ENCODE peak calls at places on chromosome 6, in six cellular contexts. K, C, L, Y, B and E are unnamed samples.

GRCh38 chr6:114747995-114748625 is 405.3 kb upstream of the HS3ST5 start:
- DNase-seq in Y (peak), B (peak), K (peak), C (peak), L (no peak), E (peak)

GRCh38 chr6:166381381-166381732 is 1.4 kb downstream of the MPC1 start:
- DNase-seq in B (no peak), C (no peak), K (no peak), Y (no peak), L (no peak), E (no peak)

GRCh38 chr6:30888472-30889137 is 4.3 kb downstream of the DDR1 start:
- DNase-seq in C (no peak), B (no peak), L (no peak), K (no peak), Y (no peak), E (no peak)

GRCh38 chr6:124078169-124078568 is 274.5 kb downstream of the NKAIN2 start:
- DNase-seq in L (no peak), K (no peak), B (no peak), C (no peak), Y (no peak), E (no peak)

GRCh38 chr6:144718431-144718830 is 433.3 kb downstream of the UTRN start:
- DNase-seq in Y (no peak), L (no peak), C (no peak), K (no peak), B (no peak), E (no peak)

GRCh38 chr6:37149750-37150149 is 20.2 kb upstream of the PIM1 start:
- DNase-seq in Y (no peak), C (no peak), B (no peak), L (no peak), K (no peak), E (no peak)

GRCh38 chr6:51214442-51214841 is 395.8 kb downstream of the TFAP2B start:
- DNase-seq in C (peak), B (no peak), L (no peak), K (no peak), Y (no peak), E (no peak)

GRCh38 chr6:93516441-93516840 is 97.1 kb upstream of the EPHA7 start:
- DNase-seq in L (no peak), K (no peak), C (no peak), Y (no peak), B (no peak), E (no peak)

GRCh38 chr6:165060636-165061190 is 248.7 kb downstream of the C6orf118 start:
- DNase-seq in Y (no peak), C (no peak), B (no peak), K (no peak), L (no peak), E (no peak)

GRCh38 chr6:101395345-101395744 is 1.8 kb downstream of the GRIK2 start:
- DNase-seq in B (no peak), C (no peak), Y (no peak), K (no peak), L (no peak), E (no peak)

GRCh38 chr6:1424306-1424927 is 35.0 kb downstream of the FOXF2 start:
- DNase-seq in Y (no peak), K (no peak), B (peak), C (peak), L (no peak), E (peak)

GRCh38 chr6:170125447-170126300 is 165.2 kb downstream of the DLL1 start:
- DNase-seq in C (no peak), K (no peak), B (no peak), L (peak), Y (no peak), E (no peak)

GRCh38 chr6:30556964-30557682 is at the start of gene PRR3:
- DNase-seq in B (peak), C (peak), L (peak), Y (peak), K (peak), E (peak)

GRCh38 chr6:166604328-166604727 is 17.9 kb upstream of the RAMACL start:
- DNase-seq in L (no peak), C (no peak), K (no peak), B (no peak), Y (no peak), E (no peak)

GRCh38 chr6:16944601-16945000 is 157.2 kb upstream of the STMND1 start:
- DNase-seq in C (no peak), Y (no peak), L (no peak), B (no peak), K (no peak), E (no peak)

GRCh38 chr6:118468682-118469465 is 79.2 kb upstream of the PLN start:
- DNase-seq in K (no peak), B (no peak), L (no peak), C (no peak), Y (no peak), E (no peak)

GRCh38 chr6:105810105-105810921 is 275.8 kb upstream of the PRDM1 start:
- DNase-seq in L (no peak), B (no peak), C (peak), K (no peak), Y (peak), E (peak)

GRCh38 chr6:166297606-166298005 is 10.6 kb downstream of the PRR18 start:
- DNase-seq in L (no peak), Y (no peak), K (no peak), C (no peak), B (no peak), E (no peak)

GRCh38 chr6:166106076-166106686 is 61.5 kb downstream of the TBXT start:
- DNase-seq in C (peak), K (peak), Y (peak), B (peak), L (peak), E (peak)

GRCh38 chr6:30743099-30744053 is 889 bp upstream of the FLOT1 start:
- DNase-seq in K (no peak), B (peak), L (peak), Y (no peak), C (no peak), E (no peak)

GRCh38 chr6:111925296-111925695 is 52.0 kb upstream of the FYN start:
- DNase-seq in K (no peak), L (no peak), Y (no peak), B (no peak), C (no peak), E (no peak)

GRCh38 chr6:98835149-98836024 is 1.0 kb downstream of the POU3F2 start:
- DNase-seq in Y (no peak), K (peak), B (peak), L (no peak), C (peak), E (no peak)

GRCh38 chr6:56927538-56928453 is 27.1 kb upstream of the BEND6 start:
- DNase-seq in B (no peak), Y (no peak), K (no peak), C (peak), L (no peak), E (no peak)

GRCh38 chr6:43858161-43859153 is 88.4 kb downstream of the VEGFA start:
- DNase-seq in K (no peak), C (no peak), Y (no peak), B (no peak), L (no peak), E (no peak)

GRCh38 chr6:131208787-131209186 is 73.5 kb downstream of the AKAP7 start:
- DNase-seq in K (no peak), Y (no peak), L (no peak), C (no peak), B (no peak), E (no peak)

GRCh38 chr6:69881322-69882151 is 15.2 kb downstream of the COL19A1 start:
- DNase-seq in C (no peak), B (no peak), K (no peak), L (no peak), Y (no peak), E (no peak)

GRCh38 chr6:116847234-116847633 is 18.4 kb upstream of the GPRC6A start:
- DNase-seq in C (peak), K (no peak), L (no peak), Y (no peak), B (no peak), E (no peak)

GRCh38 chr6:39891353-39891752 is 42.9 kb downstream of the MOCS1 start:
- DNase-seq in B (no peak), C (no peak), K (no peak), Y (no peak), L (no peak), E (no peak)

GRCh38 chr6:39791311-39791710 is 865 bp upstream of the DAAM2 start:
- DNase-seq in B (no peak), Y (no peak), C (peak), K (no peak), L (no peak), E (no peak)

GRCh38 chr6:94636780-94637385 is 940.5 kb upstream of the MANEA start:
- DNase-seq in C (peak), Y (no peak), L (no peak), B (peak), K (no peak), E (no peak)

DNA sequence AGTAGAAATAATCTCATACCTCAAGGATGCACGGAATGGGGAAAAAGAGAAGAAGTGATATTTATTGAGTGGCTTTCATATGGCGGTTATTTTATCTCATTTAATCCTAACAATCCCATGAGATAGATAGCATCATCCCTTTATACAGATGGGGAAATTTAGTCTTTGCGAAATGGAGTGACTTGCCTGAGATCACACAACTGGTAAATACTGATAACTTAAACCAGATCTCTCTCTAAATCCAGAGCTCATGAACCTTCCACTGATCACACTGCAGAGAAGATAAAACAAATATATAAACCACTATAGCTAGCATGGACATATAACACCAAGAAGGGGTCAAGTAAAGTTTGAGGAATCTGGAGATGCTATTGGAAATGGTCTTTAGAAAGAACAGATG is 139.9 kb upstream of the TNFAIP3 start:
- DNase-seq in C (no peak), Y (no peak), L (no peak), B (no peak), K (no peak), E (no peak)
- TF ChIP-seq CTCF in C (no peak), Y (no peak), L (no peak), B (no peak), K (no peak), E (no peak)

GRCh38 chr6:89489078-89489477 is 56.1 kb downstream of the ANKRD6 start:
- DNase-seq in Y (no peak), B (no peak), L (no peak), C (no peak), K (no peak), E (no peak)

GRCh38 chr6:89495961-89496535 is 63.1 kb downstream of the ANKRD6 start:
- DNase-seq in B (peak), C (no peak), K (no peak), L (no peak), Y (no peak), E (no peak)

GRCh38 chr6:89492025-89492640 is 59.2 kb downstream of the ANKRD6 start:
- DNase-seq in L (no peak), K (no peak), Y (no peak), C (peak), B (no peak), E (no peak)

GRCh38 chr6:89488438-89488837 is 55.5 kb downstream of the ANKRD6 start:
- DNase-seq in L (no peak), Y (no peak), K (no peak), B (no peak), C (no peak), E (no peak)

DNA sequence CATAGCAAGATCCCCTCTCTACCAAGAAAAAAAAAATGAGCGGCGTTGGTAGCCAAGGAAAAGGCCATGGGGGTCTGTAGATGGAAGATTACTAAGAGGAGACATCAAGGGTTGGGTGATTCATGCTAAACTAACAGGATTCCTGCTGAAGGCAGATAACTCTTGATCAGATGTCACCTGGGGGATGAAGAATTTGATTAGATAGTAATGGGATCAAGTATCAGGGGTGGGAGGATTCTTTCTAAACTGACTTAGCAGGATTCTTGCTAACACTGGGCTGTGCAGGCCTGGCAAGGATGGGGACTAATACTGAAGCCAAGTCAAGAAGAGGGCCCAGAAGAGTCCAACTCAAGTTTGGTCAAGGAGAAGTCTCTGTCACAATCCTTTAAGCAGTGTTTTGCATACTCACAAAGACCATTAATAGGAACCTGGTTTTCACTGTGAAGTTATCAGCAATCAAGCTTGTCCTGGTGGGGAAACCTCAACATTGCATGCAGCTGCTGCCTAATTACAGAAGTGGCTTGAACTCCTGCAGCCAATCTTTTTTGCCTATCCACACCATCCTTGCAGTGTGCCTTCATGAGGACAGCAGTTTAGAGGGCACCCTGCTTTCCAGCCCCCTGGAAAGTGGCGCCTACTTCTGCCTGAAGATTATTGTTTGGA is 61.3 kb downstream of the ANKRD6 start:
- DNase-seq in B (no peak), K (no peak), L (no peak), C (peak), Y (no peak), E (no peak)
- TF ChIP-seq CTCF in B (peak), K (no peak), L (no peak), C (no peak), Y (no peak), E (no peak)

GRCh38 chr6:157615951-157616350 is 207.1 kb upstream of the SNX9 start:
- DNase-seq in K (no peak), L (no peak), B (no peak), Y (no peak), C (no peak), E (no peak)

GRCh38 chr6:157611406-157611805 is 211.6 kb upstream of the SNX9 start:
- DNase-seq in L (no peak), B (no peak), Y (no peak), K (no peak), C (no peak), E (no peak)

GRCh38 chr6:157615411-157615763 is 207.7 kb upstream of the SNX9 start:
- DNase-seq in B (no peak), Y (no peak), C (no peak), K (no peak), L (no peak), E (no peak)

GRCh38 chr6:157613011-157613522 is 210.0 kb upstream of the SNX9 start:
- DNase-seq in K (no peak), B (no peak), Y (peak), C (no peak), L (no peak), E (peak)

DNA sequence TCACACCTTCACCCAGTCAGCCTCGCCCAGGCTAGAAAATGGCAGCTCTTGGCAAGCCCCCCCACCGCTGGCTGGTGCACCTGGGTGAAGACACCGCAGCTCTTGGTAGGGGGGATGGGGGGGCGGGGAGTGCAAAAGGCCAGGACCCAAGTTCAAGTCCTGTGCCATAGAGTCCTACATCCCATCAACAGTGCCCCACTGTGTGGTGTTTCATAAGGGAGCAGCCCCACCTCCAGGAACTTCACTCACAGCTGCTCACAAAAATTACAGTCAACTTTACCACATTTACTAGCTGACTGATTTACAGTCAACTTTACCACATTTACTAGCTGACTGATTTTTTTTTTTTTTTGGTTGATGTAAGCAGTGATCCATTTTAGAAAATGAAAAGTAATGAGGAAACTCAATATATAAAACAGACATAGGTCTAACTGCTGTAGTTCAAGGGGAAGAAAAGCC is 209.0 kb upstream of the SNX9 start:
- DNase-seq in Y (no peak), C (no peak), K (no peak), B (no peak), L (no peak), E (no peak)
- TF ChIP-seq CTCF in Y (no peak), C (peak), K (no peak), B (no peak), L (no peak), E (no peak)

GRCh38 chr6:13629459-13630116 is 14.5 kb downstream of the NOL7 start:
- DNase-seq in K (no peak), B (no peak), L (no peak), Y (no peak), C (no peak), E (no peak)

GRCh38 chr6:13630499-13630898 is 15.4 kb downstream of the NOL7 start:
- DNase-seq in L (no peak), Y (no peak), B (no peak), C (no peak), K (no peak), E (no peak)

GRCh38 chr6:13624871-13625288 is 9.7 kb downstream of the NOL7 start:
- DNase-seq in B (no peak), Y (no peak), L (no peak), K (no peak), C (peak), E (no peak)
- TF ChIP-seq CTCF in B (peak), Y (peak), L (no peak), K (no peak), C (peak), E (peak)

GRCh38 chr6:142048593-142048980 is 84.1 kb upstream of the GJE1 start:
- DNase-seq in K (no peak), C (no peak), Y (no peak), L (no peak), B (no peak), E (no peak)

GRCh38 chr6:142051404-142051803 is 81.3 kb upstream of the GJE1 start:
- DNase-seq in K (no peak), B (no peak), L (no peak), C (no peak), Y (no peak), E (no peak)

GRCh38 chr6:142047934-142048592 is 84.7 kb upstream of the GJE1 start:
- DNase-seq in L (no peak), B (no peak), K (no peak), C (no peak), Y (no peak), E (no peak)

GRCh38 chr6:142045380-142046270 is 87.1 kb upstream of the GJE1 start:
- DNase-seq in C (no peak), L (no peak), K (no peak), Y (no peak), B (no peak), E (peak)
- TF ChIP-seq CTCF in C (no peak), L (no peak), K (no peak), Y (peak), B (no peak), E (peak)

DNA sequence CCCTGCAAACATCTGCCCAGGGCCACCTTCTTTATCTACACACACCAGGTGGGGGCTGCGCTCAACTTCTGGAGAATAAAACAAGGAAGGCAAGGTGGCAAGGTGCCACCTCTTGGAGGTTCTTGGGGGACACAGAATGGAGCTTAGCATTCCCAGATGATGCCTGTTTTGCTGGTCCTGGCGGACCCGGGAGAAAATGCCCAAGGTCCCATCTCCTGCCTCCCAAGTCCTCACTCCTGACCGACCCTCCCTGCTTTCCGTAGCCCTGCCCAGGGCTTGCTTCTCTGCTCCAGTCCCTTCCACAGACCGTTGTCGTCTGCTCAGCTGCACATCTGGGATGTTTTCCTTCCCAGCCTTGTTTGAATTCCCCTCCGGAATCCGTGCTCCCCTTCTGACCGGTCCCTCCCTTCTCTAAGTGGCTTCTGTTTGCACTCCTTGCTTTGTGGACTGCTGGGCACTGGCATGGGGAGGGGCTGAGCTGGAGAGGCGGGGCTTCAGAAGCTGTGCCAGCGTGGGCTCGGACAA is 13.1 kb downstream of the ITPR3 start:
- DNase-seq in L (no peak), Y (no peak), C (no peak), K (no peak), B (no peak), E (no peak)
- TF ChIP-seq CTCF in L (no peak), Y (no peak), C (no peak), K (no peak), B (no peak), E (no peak)

GRCh38 chr6:168193816-168194701 is 115.0 kb upstream of the FRMD1 start:
- DNase-seq in Y (no peak), K (no peak), L (no peak), B (no peak), C (peak), E (no peak)
- TF ChIP-seq CTCF in Y (no peak), K (no peak), L (no peak), B (no peak), C (peak), E (no peak)

GRCh38 chr6:2999621-3000455 is at the start of gene NQO2:
- DNase-seq in Y (peak), K (no peak), L (peak), B (peak), C (peak), E (no peak)
- TF ChIP-seq CTCF in Y (no peak), K (no peak), L (peak), B (no peak), C (no peak), E (no peak)

GRCh38 chr6:73309534-73309783 is 44.6 kb downstream of the DPPA5 start:
- DNase-seq in B (no peak), L (no peak), K (no peak), Y (no peak), C (no peak), E (no peak)

GRCh38 chr6:73308712-73309533 is 45.2 kb downstream of the DPPA5 start:
- DNase-seq in B (peak), K (no peak), C (peak), Y (no peak), L (no peak), E (no peak)

GRCh38 chr6:73314577-73315492 is 39.2 kb downstream of the DPPA5 start:
- DNase-seq in L (no peak), K (no peak), C (peak), Y (no peak), B (no peak), E (no peak)

GRCh38 chr6:73309784-73310502 is 44.1 kb downstream of the DPPA5 start:
- DNase-seq in K (no peak), C (peak), B (peak), Y (no peak), L (peak), E (no peak)
- TF ChIP-seq CTCF in K (no peak), C (peak), B (no peak), Y (peak), L (no peak), E (peak)